ENCODE peak calls at places on chromosome 16, in four cellular contexts. B is left ventricle myocardium inferior, C is transverse colon, L is mammary epithelial cell. Y is an unnamed sample.
A peak's percentile ranks its signal among the peaks of the same experiment; 100 is the strongest.

GRCh38 chr16:46976550-46976949 is 3.1 kb upstream of the DNAJA2 start:
- DNase-seq in L (no peak), C (peak; percentile 21), B (no peak), Y (no peak)

GRCh38 chr16:12170103-12171025 is 193.8 kb downstream of the SNX29 start:
- DNase-seq in L (no peak), C (no peak), B (no peak), Y (peak; percentile 31)

GRCh38 chr16:73010150-73010676 is 37.7 kb downstream of the ZFHX3 start:
- DNase-seq in C (no peak), B (no peak), L (no peak), Y (no peak)

GRCh38 chr16:10982430-10983174 is 38.2 kb downstream of the CLEC16A start:
- DNase-seq in C (no peak), L (no peak), B (no peak), Y (peak; percentile 68)

GRCh38 chr16:50474138-50474537 is 74.1 kb upstream of the NKD1 start:
- DNase-seq in B (no peak), C (no peak), L (peak; percentile 5), Y (no peak)

GRCh38 chr16:17470871-17471744 is at the start of gene XYLT1:
- DNase-seq in B (peak; percentile 51), C (peak; percentile 73), L (peak; percentile 82), Y (peak; percentile 79)

GRCh38 chr16:10965440-10966039 is 21.2 kb downstream of the CLEC16A start:
- DNase-seq in C (no peak), L (no peak), B (no peak), Y (no peak)

GRCh38 chr16:72986011-72986410 is 61.9 kb downstream of the ZFHX3 start:
- DNase-seq in B (peak; percentile 82), C (no peak), L (no peak), Y (peak; percentile 92)

GRCh38 chr16:9739301-9739700 is 442.9 kb downstream of the GRIN2A start:
- DNase-seq in L (no peak), C (no peak), B (no peak), Y (no peak)

GRCh38 chr16:7227193-7227825 is 105.3 kb upstream of the RBFOX1 start:
- DNase-seq in B (no peak), C (no peak), L (no peak), Y (no peak)

GRCh38 chr16:12162586-12162985 is 186.1 kb downstream of the SNX29 start:
- DNase-seq in L (no peak), B (no peak), C (no peak), Y (no peak)

GRCh38 chr16:87780385-87780989 is 14.7 kb upstream of the KLHDC4 start:
- DNase-seq in L (peak; percentile 68), C (peak; percentile 49), B (peak; percentile 30), Y (peak; percentile 43)

DNA sequence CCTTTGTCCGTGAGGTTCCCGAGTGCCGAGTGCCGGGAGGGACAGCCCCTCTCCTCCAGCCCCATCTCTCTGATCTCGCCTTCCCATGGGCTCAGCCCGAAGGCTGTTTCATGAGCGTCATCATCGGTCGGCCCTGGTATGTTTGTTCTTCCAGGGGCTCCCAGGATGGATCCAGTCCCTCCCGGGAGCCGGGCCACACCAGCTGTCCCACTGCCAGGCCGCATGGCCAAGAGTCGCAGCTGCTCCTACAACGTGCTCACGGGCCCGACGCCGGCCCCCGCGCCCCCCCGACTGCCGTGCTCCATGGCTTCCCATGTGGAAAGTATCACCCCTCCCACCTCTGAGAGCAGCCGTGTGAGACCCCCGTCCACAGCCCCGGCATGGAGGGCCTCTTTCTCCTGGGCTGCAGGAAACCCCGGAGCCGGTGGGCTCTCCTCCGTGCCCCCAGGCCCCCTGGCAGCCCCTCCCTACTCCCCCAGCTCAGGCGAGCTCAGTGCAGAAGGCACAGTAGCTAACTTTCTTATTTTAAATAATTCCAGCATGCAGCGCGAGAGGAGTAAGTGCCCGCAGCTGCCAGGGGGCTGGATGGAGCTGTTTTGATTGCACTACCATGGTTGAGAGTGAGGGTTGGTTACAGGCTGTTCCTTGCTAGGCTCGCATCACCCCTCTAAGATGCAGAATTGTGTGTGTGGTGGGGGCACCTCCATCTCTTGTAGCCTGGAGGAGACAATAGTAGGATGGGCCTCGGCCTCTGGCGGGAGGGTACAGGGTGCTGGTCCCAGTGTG is 26.6 kb upstream of the GSE1 start:
- DNase-seq in B (peak; percentile 37), L (no peak), C (peak; percentile 46), Y (peak; percentile 93)
- H3K4me1 ChIP-seq in B (peaks cover 25% of the 10 kb centered on the region), L (no peaks in the 10 kb centered on the region), C (peaks cover 42% of the 10 kb centered on the region), Y (peaks cover 8% of the 10 kb centered on the region)

GRCh38 chr16:28196331-28196987 is 15.3 kb downstream of the XPO6 start:
- DNase-seq in C (no peak), B (no peak), L (no peak), Y (no peak)
- H3K4me1 ChIP-seq in C (peaks cover 23% of the 10 kb centered on the region), B (peaks cover 17% of the 10 kb centered on the region), L (peaks cover 31% of the 10 kb centered on the region), Y (no peaks in the 10 kb centered on the region)

GRCh38 chr16:3858809-3859208 is 21.7 kb downstream of the CREBBP start:
- DNase-seq in C (no peak), L (no peak), B (no peak), Y (no peak)

GRCh38 chr16:3857189-3858013 is 23.1 kb downstream of the CREBBP start:
- DNase-seq in B (no peak), L (peak; percentile 71), C (peak; percentile 30), Y (peak; percentile 59)

GRCh38 chr16:3861808-3862451 is 18.6 kb downstream of the CREBBP start:
- DNase-seq in L (no peak), B (no peak), C (no peak), Y (no peak)

GRCh38 chr16:3856367-3857141 is 24.0 kb downstream of the CREBBP start:
- DNase-seq in L (no peak), C (no peak), B (no peak), Y (no peak)

GRCh38 chr16:3859875-3860274 is 20.6 kb downstream of the CREBBP start:
- DNase-seq in L (no peak), B (no peak), C (no peak), Y (no peak)
- H3K4me1 ChIP-seq in L (peaks cover 18% of the 10 kb centered on the region), B (peaks cover 100% of the 10 kb centered on the region), C (peaks cover 83% of the 10 kb centered on the region), Y (peaks cover 37% of the 10 kb centered on the region)

GRCh38 chr16:90007015-90007414 is 12.2 kb downstream of the DBNDD1 start:
- DNase-seq in C (no peak), L (no peak), B (no peak), Y (no peak)

GRCh38 chr16:90008708-90009145 is 10.5 kb downstream of the DBNDD1 start:
- DNase-seq in C (peak; percentile 35), B (no peak), L (no peak), Y (no peak)

GRCh38 chr16:90010676-90011075 is 8.6 kb downstream of the DBNDD1 start:
- DNase-seq in C (no peak), B (no peak), L (no peak), Y (no peak)

GRCh38 chr16:90011196-90011819 is 7.9 kb downstream of the DBNDD1 start:
- DNase-seq in C (no peak), B (no peak), L (no peak), Y (no peak)

GRCh38 chr16:90009172-90009899 is 9.9 kb downstream of the DBNDD1 start:
- DNase-seq in C (no peak), L (no peak), B (no peak), Y (no peak)
- H3K4me1 ChIP-seq in C (no peaks in the 10 kb centered on the region), L (no peaks in the 10 kb centered on the region), B (no peaks in the 10 kb centered on the region), Y (no peaks in the 10 kb centered on the region)

GRCh38 chr16:3027488-3027795 is 3.6 kb downstream of the THOC6 start:
- DNase-seq in C (no peak), L (no peak), B (no peak), Y (no peak)
- H3K4me1 ChIP-seq in C (peaks cover 58% of the 10 kb centered on the region), L (peaks cover 30% of the 10 kb centered on the region), B (peaks cover 46% of the 10 kb centered on the region), Y (peaks cover 8% of the 10 kb centered on the region)

GRCh38 chr16:89366561-89367537 is 123.5 kb downstream of the ANKRD11 start:
- DNase-seq in C (no peak), B (no peak), L (peak; percentile 66), Y (no peak)
- H3K4me1 ChIP-seq in C (peaks cover 66% of the 10 kb centered on the region), B (peaks cover 90% of the 10 kb centered on the region), L (peaks cover 67% of the 10 kb centered on the region), Y (peaks cover 49% of the 10 kb centered on the region)

Y was measured in right cardiac atrium.